ENCODE peak calls at places on chromosomes 4 and X, in nine cellular contexts. One of them, this sample, is unnamed.

GRCh38 chr4:188262464-188262863 is 123.2 kb downstream of the TRIML1 start:
- DNase-seq in astrocyte of the spinal cord: peak; percentile 24
- DNase-seq in brain microvascular endothelial cell: peak; percentile 79
- DNase-seq in body of pancreas: no peak
- DNase-seq in mucosa of descending colon: no peak
- DNase-seq in endodermal cell: no peak
- DNase-seq in HFF-Myc: no peak
- DNase-seq in ascending aorta: no peak
- DNase-seq in thoracic aorta: no peak
- DNase-seq in this sample: no peak

GRCh38 chr4:113293043-113293560 is 243.6 kb downstream of the ANK2 start:
- DNase-seq in astrocyte of the spinal cord: peak; percentile 78
- DNase-seq in thoracic aorta: no peak
- DNase-seq in endodermal cell: no peak
- DNase-seq in brain microvascular endothelial cell: peak; percentile 30
- DNase-seq in body of pancreas: no peak
- DNase-seq in HFF-Myc: no peak
- DNase-seq in ascending aorta: no peak
- DNase-seq in mucosa of descending colon: no peak
- DNase-seq in this sample: no peak

GRCh38 chr4:19729873-19730735 is 521.6 kb upstream of the SLIT2 start:
- DNase-seq in ascending aorta: no peak
- DNase-seq in body of pancreas: no peak
- DNase-seq in astrocyte of the spinal cord: peak; percentile 54
- DNase-seq in mucosa of descending colon: no peak
- DNase-seq in brain microvascular endothelial cell: peak; percentile 82
- DNase-seq in endodermal cell: no peak
- DNase-seq in thoracic aorta: no peak
- DNase-seq in HFF-Myc: no peak
- DNase-seq in this sample: no peak

GRCh38 chr4:59060002-59060846 is 1950.0 kb upstream of the IGFBP7 start:
- DNase-seq in mucosa of descending colon: no peak
- DNase-seq in HFF-Myc: no peak
- DNase-seq in ascending aorta: no peak
- DNase-seq in thoracic aorta: no peak
- DNase-seq in endodermal cell: no peak
- DNase-seq in body of pancreas: no peak
- DNase-seq in astrocyte of the spinal cord: no peak
- DNase-seq in brain microvascular endothelial cell: no peak
- DNase-seq in this sample: no peak

GRCh38 chr4:24226018-24226417 is 336.2 kb upstream of the PPARGC1A start:
- DNase-seq in thoracic aorta: no peak
- DNase-seq in astrocyte of the spinal cord: peak; percentile 1
- DNase-seq in ascending aorta: no peak
- DNase-seq in brain microvascular endothelial cell: peak; percentile 6
- DNase-seq in endodermal cell: no peak
- DNase-seq in HFF-Myc: peak; percentile 10
- DNase-seq in body of pancreas: no peak
- DNase-seq in mucosa of descending colon: no peak
- DNase-seq in this sample: no peak

GRCh38 chr4:188411805-188412204 is 272.6 kb downstream of the TRIML1 start:
- DNase-seq in body of pancreas: no peak
- DNase-seq in endodermal cell: no peak
- DNase-seq in thoracic aorta: no peak
- DNase-seq in brain microvascular endothelial cell: no peak
- DNase-seq in mucosa of descending colon: no peak
- DNase-seq in HFF-Myc: no peak
- DNase-seq in astrocyte of the spinal cord: no peak
- DNase-seq in ascending aorta: no peak
- DNase-seq in this sample: no peak

GRCh38 chrX:38236901-38237615 is 16.4 kb upstream of the SRPX start:
- DNase-seq in astrocyte of the spinal cord: no peak
- DNase-seq in HFF-Myc: no peak
- DNase-seq in body of pancreas: no peak
- DNase-seq in thoracic aorta: no peak
- DNase-seq in mucosa of descending colon: no peak
- DNase-seq in brain microvascular endothelial cell: no peak
- DNase-seq in endodermal cell: no peak
- DNase-seq in ascending aorta: no peak
- DNase-seq in this sample: no peak

GRCh38 chrX:136268051-136269048 is 17.1 kb upstream of the MAP7D3 start:
- DNase-seq in body of pancreas: peak; percentile 54
- DNase-seq in mucosa of descending colon: peak; percentile 67
- DNase-seq in thoracic aorta: no peak
- DNase-seq in astrocyte of the spinal cord: peak; percentile 41
- DNase-seq in endodermal cell: peak; percentile 68
- DNase-seq in ascending aorta: no peak
- DNase-seq in HFF-Myc: no peak
- DNase-seq in brain microvascular endothelial cell: no peak
- DNase-seq in this sample: peak; percentile 52

GRCh38 chr4:110897779-110898178 is 274.9 kb upstream of the PITX2 start:
- DNase-seq in ascending aorta: no peak
- DNase-seq in brain microvascular endothelial cell: no peak
- DNase-seq in astrocyte of the spinal cord: no peak
- DNase-seq in body of pancreas: no peak
- DNase-seq in endodermal cell: no peak
- DNase-seq in HFF-Myc: no peak
- DNase-seq in thoracic aorta: no peak
- DNase-seq in mucosa of descending colon: no peak
- DNase-seq in this sample: no peak

GRCh38 chr4:142112451-142112850 is 476.1 kb downstream of the IL15 start:
- DNase-seq in mucosa of descending colon: no peak
- DNase-seq in brain microvascular endothelial cell: peak; percentile 16
- DNase-seq in HFF-Myc: no peak
- DNase-seq in thoracic aorta: no peak
- DNase-seq in ascending aorta: no peak
- DNase-seq in body of pancreas: no peak
- DNase-seq in astrocyte of the spinal cord: no peak
- DNase-seq in endodermal cell: no peak
- DNase-seq in this sample: no peak

GRCh38 chrX:56069299-56069941 is 162.7 kb upstream of the KLF8 start:
- DNase-seq in astrocyte of the spinal cord: no peak
- DNase-seq in thoracic aorta: no peak
- DNase-seq in mucosa of descending colon: no peak
- DNase-seq in ascending aorta: no peak
- DNase-seq in body of pancreas: no peak
- DNase-seq in brain microvascular endothelial cell: no peak
- DNase-seq in endodermal cell: no peak
- DNase-seq in HFF-Myc: no peak
- DNase-seq in this sample: peak; percentile 2

GRCh38 chr4:74092957-74093356 is 6.0 kb downstream of the CXCL2 start:
- DNase-seq in mucosa of descending colon: peak; percentile 39
- DNase-seq in thoracic aorta: no peak
- DNase-seq in endodermal cell: no peak
- DNase-seq in astrocyte of the spinal cord: peak; percentile 47
- DNase-seq in ascending aorta: no peak
- DNase-seq in HFF-Myc: no peak
- DNase-seq in body of pancreas: peak; percentile 59
- DNase-seq in brain microvascular endothelial cell: no peak
- DNase-seq in this sample: no peak

GRCh38 chr4:118036336-118036735 is 2.0 kb downstream of the NDST3 start:
- DNase-seq in body of pancreas: no peak
- DNase-seq in brain microvascular endothelial cell: no peak
- DNase-seq in thoracic aorta: no peak
- DNase-seq in endodermal cell: no peak
- DNase-seq in HFF-Myc: no peak
- DNase-seq in ascending aorta: no peak
- DNase-seq in astrocyte of the spinal cord: no peak
- DNase-seq in mucosa of descending colon: peak; percentile 27
- DNase-seq in this sample: no peak

GRCh38 chrX:50470103-50471031 is at the start of gene DGKK:
- DNase-seq in body of pancreas: no peak
- DNase-seq in HFF-Myc: no peak
- DNase-seq in mucosa of descending colon: no peak
- DNase-seq in astrocyte of the spinal cord: no peak
- DNase-seq in ascending aorta: no peak
- DNase-seq in brain microvascular endothelial cell: no peak
- DNase-seq in endodermal cell: peak; percentile 90
- DNase-seq in thoracic aorta: no peak
- DNase-seq in this sample: no peak

GRCh38 chr4:38119663-38120374 is 159.6 kb downstream of the PTTG2 start:
- DNase-seq in ascending aorta: no peak
- DNase-seq in brain microvascular endothelial cell: peak; percentile 82
- DNase-seq in astrocyte of the spinal cord: peak; percentile 88
- DNase-seq in HFF-Myc: peak; percentile 35
- DNase-seq in thoracic aorta: no peak
- DNase-seq in endodermal cell: no peak
- DNase-seq in body of pancreas: no peak
- DNase-seq in mucosa of descending colon: no peak
- DNase-seq in this sample: no peak

GRCh38 chrX:18885317-18886004 is 98.5 kb downstream of the PHKA2 start:
- DNase-seq in astrocyte of the spinal cord: peak; percentile 38
- DNase-seq in endodermal cell: no peak
- DNase-seq in mucosa of descending colon: no peak
- DNase-seq in brain microvascular endothelial cell: no peak
- DNase-seq in body of pancreas: no peak
- DNase-seq in thoracic aorta: no peak
- DNase-seq in HFF-Myc: no peak
- DNase-seq in ascending aorta: no peak
- DNase-seq in this sample: peak; percentile 64

GRCh38 chr4:105990933-105991332 is 95.7 kb downstream of the NPNT start:
- DNase-seq in body of pancreas: peak; percentile 76
- DNase-seq in HFF-Myc: peak; percentile 43
- DNase-seq in brain microvascular endothelial cell: peak; percentile 65
- DNase-seq in mucosa of descending colon: peak; percentile 49
- DNase-seq in astrocyte of the spinal cord: peak; percentile 91
- DNase-seq in ascending aorta: peak; percentile 70
- DNase-seq in endodermal cell: no peak
- DNase-seq in thoracic aorta: peak; percentile 41
- DNase-seq in this sample: peak; percentile 20

GRCh38 chrX:69033936-69034335 is 131.3 kb downstream of the PJA1 start:
- DNase-seq in endodermal cell: peak; percentile 58
- DNase-seq in astrocyte of the spinal cord: no peak
- DNase-seq in mucosa of descending colon: no peak
- DNase-seq in HFF-Myc: no peak
- DNase-seq in brain microvascular endothelial cell: no peak
- DNase-seq in thoracic aorta: no peak
- DNase-seq in body of pancreas: no peak
- DNase-seq in ascending aorta: no peak
- DNase-seq in this sample: no peak

DNA sequence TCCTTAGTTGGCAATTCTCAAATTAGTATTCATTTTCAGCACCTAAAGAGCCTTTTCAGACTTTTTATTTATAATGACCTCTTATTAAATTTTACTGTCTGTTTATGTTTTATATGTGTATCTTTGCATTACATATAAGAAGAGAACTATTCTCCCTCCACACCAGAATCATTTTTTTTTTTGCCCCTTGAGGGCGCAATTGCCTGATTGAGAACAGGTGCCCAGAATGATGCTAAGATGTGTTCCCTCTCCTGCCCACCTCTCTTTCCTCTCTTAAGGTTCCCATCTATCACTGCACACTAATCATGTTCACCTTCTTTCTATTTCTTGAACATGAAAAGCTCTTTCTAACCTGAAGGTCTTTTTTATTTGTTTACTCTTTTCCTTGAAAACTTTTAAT is 44.2 kb upstream of the ADAM29 start:
- DNase-seq in thoracic aorta: no peak
- DNase-seq in mucosa of descending colon: no peak
- DNase-seq in astrocyte of the spinal cord: peak; percentile 20
- DNase-seq in HFF-Myc: no peak
- DNase-seq in body of pancreas: no peak
- DNase-seq in brain microvascular endothelial cell: peak; percentile 33
- DNase-seq in endodermal cell: peak; percentile 71
- DNase-seq in ascending aorta: no peak
- DNase-seq in this sample: peak; percentile 61
- TF ChIP-seq CTCF in thoracic aorta: no peak
- TF ChIP-seq CTCF in mucosa of descending colon: no peak
- TF ChIP-seq CTCF in astrocyte of the spinal cord: peak; percentile 27
- TF ChIP-seq CTCF in HFF-Myc: no peak
- TF ChIP-seq CTCF in body of pancreas: no peak
- TF ChIP-seq CTCF in brain microvascular endothelial cell: peak; percentile 56
- TF ChIP-seq CTCF in endodermal cell: peak; percentile 76
- TF ChIP-seq CTCF in ascending aorta: peak; percentile 11
- TF ChIP-seq CTCF in this sample: peak; percentile 41

GRCh38 chr4:182904271-182904761 is 12.9 kb downstream of the DCTD start:
- DNase-seq in HFF-Myc: no peak
- DNase-seq in mucosa of descending colon: no peak
- DNase-seq in thoracic aorta: no peak
- DNase-seq in astrocyte of the spinal cord: no peak
- DNase-seq in ascending aorta: no peak
- DNase-seq in brain microvascular endothelial cell: no peak
- DNase-seq in endodermal cell: peak; percentile 53
- DNase-seq in body of pancreas: no peak
- DNase-seq in this sample: no peak

GRCh38 chr4:182913036-182913435 is 4.2 kb downstream of the DCTD start:
- DNase-seq in ascending aorta: no peak
- DNase-seq in brain microvascular endothelial cell: no peak
- DNase-seq in HFF-Myc: no peak
- DNase-seq in mucosa of descending colon: no peak
- DNase-seq in body of pancreas: no peak
- DNase-seq in astrocyte of the spinal cord: no peak
- DNase-seq in endodermal cell: no peak
- DNase-seq in thoracic aorta: no peak
- DNase-seq in this sample: no peak

GRCh38 chr4:182906786-182907185 is 10.4 kb downstream of the DCTD start:
- DNase-seq in HFF-Myc: no peak
- DNase-seq in astrocyte of the spinal cord: no peak
- DNase-seq in mucosa of descending colon: no peak
- DNase-seq in body of pancreas: no peak
- DNase-seq in ascending aorta: no peak
- DNase-seq in endodermal cell: no peak
- DNase-seq in brain microvascular endothelial cell: no peak
- DNase-seq in thoracic aorta: no peak
- DNase-seq in this sample: no peak

GRCh38 chr4:182905038-182905437 is 12.1 kb downstream of the DCTD start:
- DNase-seq in body of pancreas: no peak
- DNase-seq in ascending aorta: no peak
- DNase-seq in astrocyte of the spinal cord: no peak
- DNase-seq in endodermal cell: no peak
- DNase-seq in mucosa of descending colon: no peak
- DNase-seq in thoracic aorta: no peak
- DNase-seq in brain microvascular endothelial cell: no peak
- DNase-seq in HFF-Myc: no peak
- DNase-seq in this sample: no peak

GRCh38 chr4:182908124-182908523 is 9.1 kb downstream of the DCTD start:
- DNase-seq in thoracic aorta: no peak
- DNase-seq in ascending aorta: no peak
- DNase-seq in endodermal cell: no peak
- DNase-seq in HFF-Myc: no peak
- DNase-seq in astrocyte of the spinal cord: no peak
- DNase-seq in brain microvascular endothelial cell: no peak
- DNase-seq in body of pancreas: no peak
- DNase-seq in mucosa of descending colon: no peak
- DNase-seq in this sample: no peak
- H3K4me3 ChIP-seq in thoracic aorta: no peak overlapping the region
- H3K4me3 ChIP-seq in ascending aorta: no peak overlapping the region
- H3K4me3 ChIP-seq in endodermal cell: no peak overlapping the region
- H3K4me3 ChIP-seq in HFF-Myc: no peak overlapping the region
- H3K4me3 ChIP-seq in astrocyte of the spinal cord: no peak overlapping the region
- H3K4me3 ChIP-seq in brain microvascular endothelial cell: no peak overlapping the region
- H3K4me3 ChIP-seq in body of pancreas: no peak overlapping the region
- H3K4me3 ChIP-seq in mucosa of descending colon: no peak overlapping the region
- H3K4me3 ChIP-seq in this sample: no peak overlapping the region

GRCh38 chr4:76758290-76758882 is 139.6 kb downstream of the SOWAHB start:
- DNase-seq in HFF-Myc: peak; percentile 86
- DNase-seq in mucosa of descending colon: peak; percentile 53
- DNase-seq in endodermal cell: no peak
- DNase-seq in body of pancreas: peak; percentile 54
- DNase-seq in brain microvascular endothelial cell: peak; percentile 80
- DNase-seq in ascending aorta: no peak
- DNase-seq in astrocyte of the spinal cord: peak; percentile 81
- DNase-seq in thoracic aorta: no peak
- DNase-seq in this sample: peak; percentile 53
- TF ChIP-seq CTCF in HFF-Myc: peak; percentile 71
- TF ChIP-seq CTCF in mucosa of descending colon: peak; percentile 54
- TF ChIP-seq CTCF in endodermal cell: peak; percentile 90
- TF ChIP-seq CTCF in body of pancreas: peak; percentile 87
- TF ChIP-seq CTCF in brain microvascular endothelial cell: peak; percentile 80
- TF ChIP-seq CTCF in ascending aorta: peak; percentile 78
- TF ChIP-seq CTCF in astrocyte of the spinal cord: peak; percentile 78
- TF ChIP-seq CTCF in thoracic aorta: peak; percentile 73
- TF ChIP-seq CTCF in this sample: peak; percentile 62

GRCh38 chr4:86870442-86871069 is 21.4 kb upstream of the SLC10A6 start:
- DNase-seq in HFF-Myc: no peak
- DNase-seq in thoracic aorta: no peak
- DNase-seq in mucosa of descending colon: no peak
- DNase-seq in endodermal cell: no peak
- DNase-seq in brain microvascular endothelial cell: no peak
- DNase-seq in astrocyte of the spinal cord: no peak
- DNase-seq in body of pancreas: no peak
- DNase-seq in ascending aorta: no peak
- DNase-seq in this sample: peak; percentile 45
- H3K4me3 ChIP-seq in HFF-Myc: no peak overlapping the region
- H3K4me3 ChIP-seq in thoracic aorta: no peak overlapping the region
- H3K4me3 ChIP-seq in mucosa of descending colon: no peak overlapping the region
- H3K4me3 ChIP-seq in endodermal cell: no peak overlapping the region
- H3K4me3 ChIP-seq in brain microvascular endothelial cell: no peak overlapping the region
- H3K4me3 ChIP-seq in astrocyte of the spinal cord: no peak overlapping the region
- H3K4me3 ChIP-seq in body of pancreas: no peak overlapping the region
- H3K4me3 ChIP-seq in ascending aorta: no peak overlapping the region
- H3K4me3 ChIP-seq in this sample: no peak overlapping the region

This sample was measured in GM12865.